ENCODE peak calls at places on chromosomes 13 and 19, in five cellular contexts. L is omental fat pad, X is GM12865, N is epithelial cell of esophagus, C is pancreas. R is an unnamed sample.

GRCh38 chr13:111407381-111408131 is 87.1 kb downstream of the TEX29 start:
- DNase-seq in L (no peak), X (no peak), N (no peak), C (no peak), R (no peak)

GRCh38 chr13:113084943-113085540 is 20.5 kb upstream of the F7 start:
- DNase-seq in L (no peak), X (no peak), N (no peak), C (no peak), R (no peak)

GRCh38 chr13:42218576-42218975 is 53.4 kb upstream of the AKAP11 start:
- DNase-seq in L (no peak), X (no peak), N (peak; percentile 9), C (no peak), R (no peak)

GRCh38 chr19:58182577-58182988 is 278 bp upstream of the ZNF274 start:
- DNase-seq in L (no peak), X (peak; percentile 96), N (no peak), C (no peak), R (no peak)

GRCh38 chr13:101289764-101290163 is 126.5 kb downstream of the NALCN start:
- DNase-seq in L (no peak), X (peak; percentile 13), N (peak; percentile 52), C (no peak), R (no peak)

GRCh38 chr13:26710166-26710565 is 50.4 kb downstream of the GPR12 start:
- DNase-seq in L (no peak), X (no peak), N (no peak), C (no peak), R (no peak)

GRCh38 chr19:29569038-29569911 is 36.8 kb upstream of the POP4 start:
- DNase-seq in L (no peak), X (no peak), N (no peak), C (no peak), R (no peak)

GRCh38 chr19:39254539-39255345 is 6.1 kb upstream of the IFNL4 start:
- DNase-seq in L (no peak), X (no peak), N (no peak), C (no peak), R (no peak)

GRCh38 chr13:35159041-35159440 is 217.0 kb downstream of the NBEA start:
- DNase-seq in L (no peak), X (no peak), N (no peak), C (no peak), R (no peak)

GRCh38 chr19:40223135-40223822 is 3.2 kb downstream of the CCNP start:
- DNase-seq in L (no peak), X (no peak), N (peak; percentile 54), C (peak; percentile 70), R (peak; percentile 27)

GRCh38 chr19:18002347-18002850 is 5.6 kb upstream of the ARRDC2 start:
- DNase-seq in L (no peak), X (peak; percentile 45), N (no peak), C (peak; percentile 53), R (no peak)

GRCh38 chr13:112370311-112370710 is 5.8 kb upstream of the SPACA7 start:
- DNase-seq in L (no peak), X (no peak), N (no peak), C (no peak), R (no peak)

GRCh38 chr13:100734194-100734720 is 59.7 kb upstream of the TMTC4 start:
- DNase-seq in L (no peak), X (no peak), N (no peak), C (no peak), R (no peak)

GRCh38 chr13:113971471-113972231 is 2.2 kb downstream of the C13orf46 start:
- DNase-seq in L (no peak), X (no peak), N (no peak), C (peak; percentile 55), R (no peak)

GRCh38 chr19:38233740-38234251 is 9.8 kb upstream of the DPF1 start:
- DNase-seq in L (peak; percentile 87), X (peak; percentile 81), N (peak; percentile 74), C (peak; percentile 97), R (peak; percentile 92)

DNA sequence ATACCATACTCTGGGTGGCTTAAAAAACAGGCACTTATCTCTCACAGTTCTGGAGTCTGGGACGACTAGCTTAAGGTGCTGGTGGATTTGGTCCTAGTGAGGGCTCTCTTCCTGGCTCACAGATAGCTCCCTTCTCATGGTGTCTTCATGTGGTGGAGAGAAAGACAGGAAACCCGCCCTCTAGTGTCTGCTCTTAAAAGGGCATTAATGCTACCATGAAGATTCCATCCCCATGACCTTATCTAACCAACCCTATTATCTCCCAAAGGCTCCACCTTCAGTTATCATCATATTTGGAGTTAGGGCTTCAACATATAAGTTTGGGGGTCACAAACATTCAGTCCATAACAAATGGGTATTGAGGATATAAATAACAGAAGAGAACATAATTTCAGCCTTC is 139.4 kb downstream of the HS6ST3 start:
- DNase-seq in L (no peak), X (peak; percentile 54), N (peak; percentile 65), C (no peak), R (no peak)
- TF ChIP-seq CTCF in L (no peak), X (peak; percentile 65), N (peak; percentile 68), C (peak; percentile 17), R (no peak)

DNA sequence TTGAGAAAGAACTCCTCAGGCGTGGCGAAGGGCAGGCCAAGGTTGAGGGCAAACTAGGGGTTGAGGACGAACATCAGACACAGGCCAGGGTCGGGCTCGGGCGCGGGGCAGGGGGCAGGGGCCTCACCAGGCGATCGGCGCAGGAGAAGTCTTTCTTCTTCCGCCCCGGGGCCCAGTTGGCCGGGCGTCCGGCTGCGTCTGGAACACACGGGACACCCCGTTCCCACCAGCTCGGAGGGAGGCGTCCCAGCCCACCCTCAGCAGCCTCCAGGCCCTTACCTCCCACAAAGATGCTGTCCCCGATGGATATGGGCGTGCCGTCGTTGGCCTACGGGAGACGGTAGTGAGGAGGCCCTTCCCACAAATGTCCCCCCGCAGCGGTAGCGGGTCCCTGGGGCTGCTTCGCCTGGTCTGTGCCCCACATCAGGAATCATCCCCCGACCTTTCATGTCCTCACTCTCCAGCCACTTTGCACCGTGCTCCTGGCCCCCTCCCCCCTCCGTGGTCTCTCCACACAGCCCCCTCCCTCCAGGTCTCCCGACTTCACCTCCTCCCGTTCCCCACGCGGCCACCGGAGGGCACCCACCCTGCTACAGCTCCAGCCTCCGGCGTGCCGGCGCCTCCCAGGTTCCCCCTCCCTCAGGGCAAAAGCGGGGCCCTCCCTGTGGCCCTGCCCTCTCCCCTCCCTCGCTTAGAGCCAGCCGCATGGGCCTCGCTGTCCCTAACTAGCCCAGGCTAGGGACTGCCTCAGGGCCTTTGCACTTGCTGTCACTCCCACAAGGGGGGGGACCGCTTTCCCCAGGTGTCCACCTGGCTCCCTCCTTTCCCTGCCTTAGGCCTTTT is 4.7 kb downstream of the PNKP start:
- DNase-seq in L (no peak), X (peak; percentile 21), N (no peak), C (no peak), R (peak; percentile 25)
- TF ChIP-seq CTCF in L (no peak), X (peak; percentile 16), N (peak; percentile 20), C (no peak), R (no peak)

DNA sequence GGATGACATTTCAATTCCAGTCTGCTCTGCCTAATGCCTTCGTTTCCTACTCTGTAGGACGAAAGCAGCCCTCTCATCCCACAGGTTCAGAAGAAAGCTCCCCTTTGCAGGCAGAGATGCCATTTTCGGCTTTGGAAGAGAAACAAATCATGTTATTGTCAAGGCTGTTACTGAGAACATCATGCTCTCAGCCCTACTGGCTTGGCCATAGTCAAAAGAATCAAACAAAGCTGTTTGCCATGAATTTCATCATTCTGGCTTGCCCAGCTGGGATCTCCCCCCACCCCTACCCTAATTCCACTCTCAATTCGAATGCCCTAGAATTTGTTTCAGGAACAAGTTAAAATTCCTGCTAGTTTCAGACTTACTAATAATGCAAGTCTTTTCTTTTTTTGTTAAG is 162.3 kb upstream of the SERP2 start:
- DNase-seq in L (no peak), X (no peak), N (no peak), C (no peak), R (no peak)
- TF ChIP-seq CTCF in L (no peak), X (no peak), N (no peak), C (no peak), R (no peak)

GRCh38 chr13:99278199-99278598 is 20.0 kb upstream of the GPR18 start:
- DNase-seq in L (no peak), X (no peak), N (no peak), C (no peak), R (no peak)

GRCh38 chr13:99275093-99275469 is 16.9 kb upstream of the GPR18 start:
- DNase-seq in L (no peak), X (peak; percentile 63), N (peak; percentile 13), C (no peak), R (no peak)

GRCh38 chr13:99277629-99278028 is 19.4 kb upstream of the GPR18 start:
- DNase-seq in L (no peak), X (no peak), N (peak; percentile 42), C (no peak), R (no peak)

GRCh38 chr13:99278843-99279242 is 20.7 kb upstream of the GPR18 start:
- DNase-seq in L (no peak), X (no peak), N (no peak), C (no peak), R (no peak)

GRCh38 chr13:99276706-99277105 is 18.5 kb upstream of the GPR18 start:
- DNase-seq in L (no peak), X (no peak), N (no peak), C (no peak), R (no peak)
- TF ChIP-seq CTCF in L (no peak), X (no peak), N (no peak), C (no peak), R (no peak)

GRCh38 chr13:97160421-97160820 is 61.7 kb upstream of the MBNL2 start:
- DNase-seq in L (no peak), X (no peak), N (no peak), C (no peak), R (no peak)
- TF ChIP-seq CTCF in L (no peak), X (no peak), N (no peak), C (no peak), R (no peak)

DNA sequence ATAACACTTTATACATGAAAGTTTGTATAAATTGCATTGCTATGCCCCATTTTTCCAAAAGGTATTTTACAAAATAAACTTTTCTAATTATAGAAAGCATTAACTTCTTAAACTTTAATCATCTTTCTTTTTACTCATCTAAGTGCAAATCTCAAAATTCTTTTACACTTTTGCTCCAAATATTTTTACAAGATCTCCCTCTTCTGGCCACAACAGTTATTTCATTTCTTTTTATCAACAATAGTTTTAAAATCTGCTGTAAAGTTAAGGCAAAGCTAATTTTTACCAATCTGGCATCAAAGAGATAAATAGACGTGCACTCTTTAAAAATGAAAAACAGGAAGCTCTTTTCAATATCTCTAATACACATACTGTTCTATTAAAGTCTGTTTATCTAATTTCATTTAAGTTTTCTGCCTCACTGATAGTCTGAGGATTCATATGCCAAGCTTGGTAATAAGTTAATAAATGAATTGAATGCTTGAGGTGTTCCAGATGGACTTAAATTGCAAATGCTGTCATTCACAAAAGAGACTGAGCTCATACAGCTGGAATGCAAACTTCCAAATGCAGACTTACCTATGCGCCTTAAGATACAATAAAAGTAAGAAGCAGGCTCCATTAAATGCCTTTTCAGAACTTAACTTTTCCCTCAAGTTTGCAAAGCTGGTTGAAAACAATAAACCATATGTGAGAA is 583.0 kb upstream of the ATXN8OS start:
- DNase-seq in L (no peak), X (no peak), N (peak; percentile 4), C (no peak), R (no peak)
- TF ChIP-seq CTCF in L (no peak), X (peak; percentile 2), N (peak; percentile 3), C (peak; percentile 11), R (no peak)

DNA sequence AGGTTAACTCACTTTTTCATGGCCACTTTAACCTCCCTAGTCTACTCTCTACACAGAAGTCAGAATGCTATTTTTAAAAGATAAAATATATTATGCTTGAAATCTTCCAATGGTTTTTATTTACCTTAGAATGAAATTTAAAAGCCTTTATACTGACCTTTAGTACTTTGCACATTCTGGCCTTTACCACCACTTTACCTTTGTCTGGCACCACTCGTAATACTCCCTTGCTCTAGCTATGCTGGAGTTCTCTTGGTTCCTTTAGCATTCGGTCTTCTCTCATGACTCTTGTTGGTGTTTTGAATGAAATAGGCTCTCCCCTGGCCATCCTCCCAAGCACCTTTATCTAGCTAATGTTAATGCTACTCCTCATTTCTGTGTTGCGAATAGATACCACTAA is 310.8 kb downstream of the GPC5 start:
- DNase-seq in L (no peak), X (no peak), N (no peak), C (no peak), R (no peak)
- TF ChIP-seq CTCF in L (no peak), X (no peak), N (no peak), C (no peak), R (no peak)

R was measured in Calu3.